ENCODE peak calls at places on chromosomes 1 and 21, in four cellular contexts. One of them, this sample, is unnamed.

GRCh38 chr1:150686275-150686674 is 10.7 kb downstream of the GOLPH3L start:
- DNase-seq in upper lobe of left lung: no peak
- DNase-seq in colonic mucosa: peak; percentile 63
- DNase-seq in GM13976: no peak
- DNase-seq in this sample: no peak

GRCh38 chr1:61253059-61253735 is 170.8 kb downstream of the NFIA start:
- DNase-seq in upper lobe of left lung: no peak
- DNase-seq in colonic mucosa: peak; percentile 89
- DNase-seq in GM13976: no peak
- DNase-seq in this sample: peak; percentile 73

GRCh38 chr21:45872471-45872870 is 109.1 kb upstream of the COL6A1 start:
- DNase-seq in upper lobe of left lung: peak; percentile 58
- DNase-seq in colonic mucosa: no peak
- DNase-seq in GM13976: no peak
- DNase-seq in this sample: no peak

GRCh38 chr1:66704177-66704880 is 47.9 kb upstream of the DYNLT5 start:
- DNase-seq in upper lobe of left lung: no peak
- DNase-seq in colonic mucosa: no peak
- DNase-seq in GM13976: no peak
- DNase-seq in this sample: peak; percentile 32

GRCh38 chr21:31596055-31596454 is 63.4 kb upstream of the SOD1 start:
- DNase-seq in upper lobe of left lung: peak; percentile 14
- DNase-seq in colonic mucosa: no peak
- DNase-seq in GM13976: no peak
- DNase-seq in this sample: no peak

GRCh38 chr1:23854568-23854967 is 13.5 kb downstream of the FUCA1 start:
- DNase-seq in upper lobe of left lung: no peak
- DNase-seq in colonic mucosa: no peak
- DNase-seq in GM13976: no peak
- DNase-seq in this sample: peak; percentile 35

GRCh38 chr1:173405758-173406344 is 71.3 kb upstream of the PRDX6 start:
- DNase-seq in upper lobe of left lung: no peak
- DNase-seq in colonic mucosa: no peak
- DNase-seq in GM13976: no peak
- DNase-seq in this sample: peak; percentile 85

GRCh38 chr1:240239309-240239708 is 147.6 kb downstream of the FMN2 start:
- DNase-seq in upper lobe of left lung: no peak
- DNase-seq in colonic mucosa: no peak
- DNase-seq in GM13976: no peak
- DNase-seq in this sample: no peak

GRCh38 chr1:24903560-24903954 is 26.5 kb downstream of the RUNX3 start:
- DNase-seq in upper lobe of left lung: no peak
- DNase-seq in colonic mucosa: no peak
- DNase-seq in GM13976: no peak
- DNase-seq in this sample: no peak

GRCh38 chr1:27418326-27418761 is 25.9 kb downstream of the GPR3 start:
- DNase-seq in upper lobe of left lung: no peak
- DNase-seq in colonic mucosa: peak; percentile 60
- DNase-seq in GM13976: peak; percentile 81
- DNase-seq in this sample: peak; percentile 96

GRCh38 chr1:157359309-157360020 is 192.8 kb downstream of the FCRL5 start:
- DNase-seq in upper lobe of left lung: no peak
- DNase-seq in colonic mucosa: peak; percentile 65
- DNase-seq in GM13976: no peak
- DNase-seq in this sample: no peak

GRCh38 chr1:28365864-28366263 is 3.7 kb upstream of the PHACTR4 start:
- DNase-seq in upper lobe of left lung: no peak
- DNase-seq in colonic mucosa: peak; percentile 60
- DNase-seq in GM13976: no peak
- DNase-seq in this sample: no peak

GRCh38 chr1:39501666-39502065 is 10.2 kb downstream of the BMP8A start:
- DNase-seq in upper lobe of left lung: no peak
- DNase-seq in colonic mucosa: no peak
- DNase-seq in GM13976: no peak
- DNase-seq in this sample: peak; percentile 84
- TF ChIP-seq CTCF in upper lobe of left lung: no peak
- TF ChIP-seq CTCF in colonic mucosa: no peak
- TF ChIP-seq CTCF in GM13976: no peak
- TF ChIP-seq CTCF in this sample: no peak

GRCh38 chr1:15033264-15033663 is 120.3 kb upstream of the TMEM51 start:
- DNase-seq in upper lobe of left lung: no peak
- DNase-seq in colonic mucosa: no peak
- DNase-seq in GM13976: no peak
- DNase-seq in this sample: peak; percentile 41
- TF ChIP-seq CTCF in upper lobe of left lung: no peak
- TF ChIP-seq CTCF in colonic mucosa: no peak
- TF ChIP-seq CTCF in GM13976: no peak
- TF ChIP-seq CTCF in this sample: peak; percentile 44

GRCh38 chr21:40685121-40685630 is 161.8 kb downstream of the DSCAM start:
- DNase-seq in upper lobe of left lung: no peak
- DNase-seq in colonic mucosa: no peak
- DNase-seq in GM13976: no peak
- DNase-seq in this sample: no peak
- TF ChIP-seq CTCF in upper lobe of left lung: no peak
- TF ChIP-seq CTCF in colonic mucosa: no peak
- TF ChIP-seq CTCF in GM13976: no peak
- TF ChIP-seq CTCF in this sample: no peak

DNA sequence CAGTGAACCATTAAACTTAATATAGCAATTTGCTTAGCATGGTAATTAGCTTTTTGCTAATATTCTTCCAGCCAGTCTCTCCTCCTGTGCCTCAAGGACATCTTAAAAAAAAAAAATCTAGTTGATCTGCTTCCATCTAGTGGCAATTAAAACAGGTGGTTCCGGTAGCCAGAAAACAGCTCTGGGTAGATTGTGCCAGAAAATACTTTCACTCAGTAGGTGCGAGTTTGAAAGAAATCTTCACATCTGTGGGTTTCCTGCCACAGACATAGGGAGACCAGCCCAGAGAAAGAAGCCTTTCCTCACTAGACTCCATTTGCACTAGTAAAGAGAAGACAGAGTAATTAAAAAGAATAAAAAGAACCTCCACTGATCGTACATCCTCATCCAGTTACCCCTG is 17.1 kb downstream of the SELL start:
- DNase-seq in upper lobe of left lung: no peak
- DNase-seq in colonic mucosa: no peak
- DNase-seq in GM13976: no peak
- DNase-seq in this sample: no peak
- TF ChIP-seq CTCF in upper lobe of left lung: no peak
- TF ChIP-seq CTCF in colonic mucosa: no peak
- TF ChIP-seq CTCF in GM13976: no peak
- TF ChIP-seq CTCF in this sample: no peak

GRCh38 chr1:113390871-113391642 is 742 bp downstream of the MAGI3 start:
- DNase-seq in upper lobe of left lung: peak; percentile 91
- DNase-seq in colonic mucosa: peak; percentile 86
- DNase-seq in GM13976: peak; percentile 45
- DNase-seq in this sample: peak; percentile 42
- TF ChIP-seq CTCF in upper lobe of left lung: no peak
- TF ChIP-seq CTCF in colonic mucosa: no peak
- TF ChIP-seq CTCF in GM13976: no peak
- TF ChIP-seq CTCF in this sample: no peak

This sample was measured in foreskin fibroblast.